ENCODE peak calls at places on chromosomes 16 and 17, in five cellular contexts. V is cardiac muscle cell, P is ovary, K is left ventricle myocardium inferior, L is heart left ventricle. R is an unnamed sample. For H3K4me1, the result is how much of the 10 kb centered on the place peaks cover.

GRCh38 chr17:51164911-51165679 is 1.1 kb upstream of the NME2 start:
- DNase-seq in K (no peak), P (peak), V (no peak), L (peak), R (no peak)

GRCh38 chr17:64133546-64134215 is 3.7 kb upstream of the ERN1 start:
- DNase-seq in L (no peak), P (no peak), K (no peak), V (peak), R (no peak)

GRCh38 chr17:31693433-31694210 is 165.4 kb downstream of the COPRS start:
- DNase-seq in K (no peak), L (no peak), V (no peak), P (no peak), R (no peak)

GRCh38 chr16:50152386-50152806 is 710 bp upstream of the TENT4B start:
- DNase-seq in P (no peak), K (peak), V (peak), L (no peak), R (no peak)

GRCh38 chr17:79919164-79919585 is 79.9 kb upstream of the CBX4 start:
- DNase-seq in P (no peak), V (no peak), L (peak), K (peak), R (peak)

GRCh38 chr16:66661210-66661560 is 35.4 kb downstream of the CMTM4 start:
- DNase-seq in K (no peak), V (no peak), L (no peak), P (no peak), R (no peak)

GRCh38 chr17:61815863-61816523 is 47.3 kb downstream of the BRIP1 start:
- DNase-seq in V (peak), K (no peak), P (no peak), L (no peak), R (no peak)

GRCh38 chr17:42750730-42751356 is 6.0 kb upstream of the EZH1 start:
- DNase-seq in P (no peak), V (no peak), K (no peak), L (no peak), R (no peak)

GRCh38 chr16:89993971-89994370 is 25.3 kb downstream of the DBNDD1 start:
- DNase-seq in L (no peak), V (no peak), K (no peak), P (no peak), R (no peak)

GRCh38 chr16:53433930-53434435 is 288 bp upstream of the RBL2 start:
- DNase-seq in L (no peak), V (no peak), P (peak), K (no peak), R (no peak)

GRCh38 chr17:35082073-35082657 is 18.7 kb upstream of the RFFL start:
- DNase-seq in V (no peak), P (no peak), L (no peak), K (no peak), R (no peak)

GRCh38 chr17:35084987-35085386 is 21.5 kb upstream of the RFFL start:
- DNase-seq in P (no peak), K (no peak), V (no peak), L (no peak), R (no peak)

GRCh38 chr17:35081638-35082037 is 18.1 kb upstream of the RFFL start:
- DNase-seq in K (no peak), P (no peak), V (no peak), L (no peak), R (no peak)

GRCh38 chr17:35080536-35080935 is 17.0 kb upstream of the RFFL start:
- DNase-seq in L (no peak), K (no peak), V (no peak), P (no peak), R (no peak)

DNA sequence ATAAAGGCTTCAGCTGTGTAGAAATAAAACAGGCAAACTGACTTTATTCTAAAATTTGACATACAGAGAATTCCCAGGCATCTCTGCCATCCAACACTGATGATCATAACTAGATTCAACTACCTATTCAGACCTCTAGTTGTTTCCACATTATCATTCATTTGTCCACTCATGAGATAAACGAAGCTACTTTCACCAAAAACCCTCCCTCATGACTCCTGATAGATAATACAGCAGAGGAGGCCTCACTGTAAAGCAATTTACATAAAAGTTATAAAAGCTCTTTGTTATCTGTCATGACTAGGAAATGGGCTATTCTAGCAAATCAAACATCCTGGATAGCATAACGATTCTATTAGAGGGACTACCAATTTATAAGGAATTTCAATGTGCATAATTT is 19.6 kb upstream of the RFFL start:
- DNase-seq in V (no peak), P (no peak), K (no peak), L (no peak), R (no peak)
- H3K4me1 ChIP-seq in V (under half), P (under half), K (under half), L (under half), R (under half)

DNA sequence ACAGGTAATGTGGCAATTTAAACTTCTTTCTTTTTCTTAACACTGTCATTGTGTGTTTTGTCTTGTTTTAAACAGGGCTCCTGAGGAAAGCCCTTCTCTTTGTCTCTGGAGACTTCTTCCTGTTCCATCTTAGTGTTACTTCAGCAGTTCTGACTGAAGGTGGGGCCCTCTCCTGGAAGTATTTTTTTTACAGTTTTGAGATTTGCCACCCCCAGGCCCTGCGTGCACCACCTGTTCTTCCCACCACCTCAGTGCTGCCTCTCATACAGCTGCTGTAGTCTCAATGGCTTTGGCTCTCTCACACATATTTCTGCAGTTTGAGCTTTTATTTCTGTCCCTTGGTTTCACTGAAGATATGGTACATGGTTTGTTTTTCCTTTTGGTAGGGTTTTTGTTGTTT is 52.5 kb upstream of the ALDH3A1 start:
- DNase-seq in P (no peak), K (no peak), L (no peak), V (no peak), R (no peak)
- TF ChIP-seq CTCF in P (no peak), K (no peak), L (no peak), V (no peak), R (no peak)

GRCh38 chr17:75824591-75825518 is 19.3 kb downstream of the UNC13D start:
- DNase-seq in P (no peak), K (no peak), V (no peak), L (peak), R (no peak)

GRCh38 chr17:75825748-75826370 is 18.3 kb downstream of the UNC13D start:
- DNase-seq in K (no peak), P (no peak), V (no peak), L (no peak), R (no peak)

GRCh38 chr17:75828051-75828400 is 16.2 kb downstream of the UNC13D start:
- DNase-seq in L (no peak), P (no peak), K (no peak), V (no peak), R (no peak)

GRCh38 chr17:75827291-75828050 is 16.7 kb downstream of the UNC13D start:
- DNase-seq in P (peak), L (peak), K (peak), V (peak), R (peak)

DNA sequence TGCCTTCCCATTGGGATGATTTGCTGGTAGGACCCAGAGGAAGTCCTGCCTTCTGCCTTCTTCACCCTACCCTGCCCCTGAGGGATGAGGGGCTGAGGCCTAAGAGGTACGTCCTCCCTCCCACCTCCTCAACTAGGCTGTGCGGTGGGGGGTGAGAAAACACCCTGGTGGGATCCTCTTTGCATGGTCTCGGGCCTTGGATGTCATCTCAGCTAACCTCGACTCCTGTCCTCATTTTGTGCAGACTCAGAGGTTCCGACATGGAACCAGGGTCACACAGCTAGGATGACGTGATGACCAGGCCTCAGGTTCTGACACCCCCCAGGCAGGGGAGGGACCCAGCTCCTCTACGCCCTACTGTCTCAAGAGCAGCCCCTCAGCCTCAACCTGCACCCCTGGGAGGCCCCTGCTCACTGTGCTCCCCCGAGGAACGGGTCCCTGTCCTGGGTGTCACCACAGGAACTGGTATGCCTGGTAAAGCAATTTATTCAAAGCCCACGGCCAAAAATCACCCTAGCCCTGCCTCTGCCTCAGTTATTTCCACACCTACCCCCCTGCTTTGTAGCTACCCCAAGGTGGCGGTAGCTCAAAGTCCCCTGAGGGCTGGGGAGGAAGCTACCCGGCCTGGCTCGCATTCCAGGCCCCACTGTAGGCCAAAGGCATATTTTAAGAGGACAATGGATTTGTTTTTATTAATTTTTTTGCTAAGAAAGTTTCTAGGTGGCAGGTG is 17.5 kb downstream of the UNC13D start:
- DNase-seq in V (no peak), L (no peak), P (no peak), K (no peak), R (no peak)
- H3K4me1 ChIP-seq in V (under half), L (under half), P (under half), K (under half), R (under half)

GRCh38 chr17:37124825-37125181 is 176.0 kb downstream of the AATF start:
- DNase-seq in L (no peak), P (no peak), V (no peak), K (no peak), R (no peak)
- TF ChIP-seq CTCF in L (no peak), P (no peak), V (no peak), K (no peak), R (no peak)

GRCh38 chr16:9895817-9896216 is 286.4 kb downstream of the GRIN2A start:
- DNase-seq in P (no peak), K (no peak), L (no peak), V (no peak), R (no peak)
- H3K4me1 ChIP-seq in P (under half), K (under half), L (under half), V (under half), R (under half)

GRCh38 chr17:48954300-48954755 is 9.7 kb upstream of the SNF8 start:
- DNase-seq in K (no peak), L (no peak), V (peak), P (no peak), R (no peak)
- TF ChIP-seq CTCF in K (no peak), L (no peak), V (peak), P (no peak), R (no peak)